ENCODE peak calls at places on chromosome 6, in four cellular contexts. K is trophoblast cell, G is H1, E is H9. C is an unnamed sample.

GRCh38 chr6:154298297-154298696 is 58.3 kb downstream of the IPCEF1 start:
- DNase-seq in K (no peak), G (no peak), E (no peak), C (peak)

GRCh38 chr6:169263374-169263773 is 9.7 kb upstream of the THBS2 start:
- DNase-seq in K (no peak), G (no peak), E (no peak), C (no peak)

GRCh38 chr6:18115356-18115755 is 7.1 kb downstream of the NHLRC1 start:
- DNase-seq in K (no peak), G (no peak), E (no peak), C (no peak)

GRCh38 chr6:166999845-167000253 is 652 bp downstream of the CEP43 start:
- DNase-seq in K (peak), G (no peak), E (no peak), C (peak)

GRCh38 chr6:42742116-42742894 is 3.6 kb downstream of the TBCC start:
- DNase-seq in K (no peak), G (no peak), E (no peak), C (peak)

GRCh38 chr6:125872259-125872921 is 81.6 kb downstream of the NCOA7 start:
- DNase-seq in K (peak), G (no peak), E (no peak), C (no peak)

GRCh38 chr6:152723398-152723797 is 25.7 kb downstream of the MYCT1 start:
- DNase-seq in K (no peak), G (no peak), E (no peak), C (no peak)

GRCh38 chr6:118893095-118893881 is 664 bp upstream of the ASF1A start:
- DNase-seq in K (peak), G (no peak), E (peak), C (peak)

GRCh38 chr6:81682238-81682795 is 70.2 kb downstream of the TENT5A start:
- DNase-seq in K (no peak), G (no peak), E (no peak), C (no peak)

GRCh38 chr6:41073968-41074691 is 1.4 kb downstream of the NFYA start:
- DNase-seq in K (peak), G (no peak), E (no peak), C (peak)

GRCh38 chr6:146543211-146543939 is at the start of gene RAB32:
- DNase-seq in K (peak), G (peak), E (peak), C (peak)

GRCh38 chr6:71577766-71578165 is 289.2 kb downstream of the OGFRL1 start:
- DNase-seq in K (peak), G (no peak), E (no peak), C (no peak)

GRCh38 chr6:138862491-138862890 is 66.6 kb downstream of the ECT2L start:
- DNase-seq in K (no peak), G (no peak), E (no peak), C (no peak)

GRCh38 chr6:95819461-95819860 is 196.3 kb upstream of the FUT9 start:
- DNase-seq in K (no peak), G (no peak), E (no peak), C (no peak)
- H3K14ac ChIP-seq in K (no peak), G (no peak), E (no peak), C (no peak)

GRCh38 chr6:36679043-36679821 is 718 bp downstream of the CDKN1A start:
- DNase-seq in K (peak), G (no peak), E (no peak), C (peak)

GRCh38 chr6:36678488-36679042 is at the start of gene CDKN1A:
- DNase-seq in K (peak), G (no peak), E (peak), C (peak)

GRCh38 chr6:36677753-36678487 is 594 bp upstream of the CDKN1A start:
- DNase-seq in K (no peak), G (no peak), E (no peak), C (peak)

GRCh38 chr6:36676142-36677058 is 2.1 kb upstream of the CDKN1A start:
- DNase-seq in K (no peak), G (no peak), E (peak), C (peak)

GRCh38 chr6:36677059-36677749 is 1.3 kb upstream of the CDKN1A start:
- DNase-seq in K (no peak), G (no peak), E (no peak), C (peak)
- H2BK12ac ChIP-seq in K (peak), G (peak), E (no peak), C (peak)

DNA sequence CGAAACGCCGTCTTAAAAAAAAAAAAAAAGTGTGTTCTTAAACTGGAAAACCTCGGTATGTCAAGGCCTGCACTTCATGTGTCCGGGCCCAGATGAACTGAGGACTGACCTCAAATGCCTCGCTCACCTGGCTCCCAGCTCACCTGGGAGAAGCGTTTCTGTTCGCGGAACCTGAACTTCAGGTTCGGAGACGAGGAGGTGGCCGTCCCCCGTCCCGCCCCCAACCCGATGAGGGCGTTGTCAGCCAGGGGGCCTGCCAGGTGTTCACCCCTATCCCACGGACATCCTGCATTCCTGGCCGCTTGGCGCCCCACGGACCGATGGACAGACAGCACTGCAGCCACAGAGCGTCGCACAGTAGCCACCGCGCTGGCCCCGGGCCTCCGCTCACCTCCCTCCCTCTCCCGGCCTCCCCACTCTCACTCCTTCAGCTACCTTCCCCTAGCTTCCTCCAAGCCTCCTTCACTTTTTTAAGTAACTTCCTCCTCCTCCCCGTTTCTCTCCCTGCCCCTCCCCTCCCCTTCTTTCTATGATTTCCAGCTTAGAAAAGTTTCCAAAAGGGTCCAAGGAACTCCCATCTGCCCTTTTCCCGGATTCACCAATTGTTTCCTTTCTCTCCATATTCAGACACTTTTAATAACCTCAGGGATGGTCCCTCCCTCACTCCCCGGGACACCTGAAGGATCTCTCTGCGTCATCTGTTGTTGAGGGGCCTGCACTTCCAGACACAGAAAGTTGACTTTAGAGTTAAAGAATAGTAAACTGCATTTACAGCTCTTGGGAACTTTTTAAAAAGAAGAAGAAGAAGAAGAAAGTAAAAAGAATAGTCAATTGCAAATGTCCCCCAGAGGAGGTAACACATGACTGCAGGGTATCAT is 22.7 kb upstream of the MCM3 start:
- DNase-seq in K (peak), G (no peak), E (peak), C (no peak)
- H3K14ac ChIP-seq in K (peak), G (no peak), E (no peak), C (no peak)

GRCh38 chr6:33204415-33205171 is at the start of gene HSD17B8:
- DNase-seq in K (peak), G (peak), E (peak), C (peak)
- H2BK12ac ChIP-seq in K (no peak), G (peak), E (no peak), C (peak)

DNA sequence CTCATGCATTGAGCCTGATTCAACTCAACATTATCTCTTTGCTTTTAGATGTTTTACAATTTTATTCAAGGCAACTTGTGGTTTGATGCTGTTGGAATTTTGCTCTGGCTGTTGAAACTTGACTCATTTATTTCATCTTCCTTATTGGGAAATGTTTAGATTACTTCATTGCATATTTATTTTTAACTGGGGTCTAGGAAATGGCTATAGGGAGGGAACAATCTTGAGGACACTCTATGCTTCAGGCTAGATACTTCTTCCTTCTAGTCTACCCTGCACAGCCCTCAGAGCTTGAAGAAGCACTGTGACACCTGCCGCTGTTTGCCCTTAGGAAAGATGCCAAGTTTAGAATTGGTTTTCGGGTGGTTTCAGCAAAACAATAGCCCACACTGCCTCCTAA is 183.4 kb downstream of the ADGRG6 start:
- DNase-seq in K (no peak), G (no peak), E (no peak), C (peak)
- H3K14ac ChIP-seq in K (no peak), G (no peak), E (no peak), C (no peak)

DNA sequence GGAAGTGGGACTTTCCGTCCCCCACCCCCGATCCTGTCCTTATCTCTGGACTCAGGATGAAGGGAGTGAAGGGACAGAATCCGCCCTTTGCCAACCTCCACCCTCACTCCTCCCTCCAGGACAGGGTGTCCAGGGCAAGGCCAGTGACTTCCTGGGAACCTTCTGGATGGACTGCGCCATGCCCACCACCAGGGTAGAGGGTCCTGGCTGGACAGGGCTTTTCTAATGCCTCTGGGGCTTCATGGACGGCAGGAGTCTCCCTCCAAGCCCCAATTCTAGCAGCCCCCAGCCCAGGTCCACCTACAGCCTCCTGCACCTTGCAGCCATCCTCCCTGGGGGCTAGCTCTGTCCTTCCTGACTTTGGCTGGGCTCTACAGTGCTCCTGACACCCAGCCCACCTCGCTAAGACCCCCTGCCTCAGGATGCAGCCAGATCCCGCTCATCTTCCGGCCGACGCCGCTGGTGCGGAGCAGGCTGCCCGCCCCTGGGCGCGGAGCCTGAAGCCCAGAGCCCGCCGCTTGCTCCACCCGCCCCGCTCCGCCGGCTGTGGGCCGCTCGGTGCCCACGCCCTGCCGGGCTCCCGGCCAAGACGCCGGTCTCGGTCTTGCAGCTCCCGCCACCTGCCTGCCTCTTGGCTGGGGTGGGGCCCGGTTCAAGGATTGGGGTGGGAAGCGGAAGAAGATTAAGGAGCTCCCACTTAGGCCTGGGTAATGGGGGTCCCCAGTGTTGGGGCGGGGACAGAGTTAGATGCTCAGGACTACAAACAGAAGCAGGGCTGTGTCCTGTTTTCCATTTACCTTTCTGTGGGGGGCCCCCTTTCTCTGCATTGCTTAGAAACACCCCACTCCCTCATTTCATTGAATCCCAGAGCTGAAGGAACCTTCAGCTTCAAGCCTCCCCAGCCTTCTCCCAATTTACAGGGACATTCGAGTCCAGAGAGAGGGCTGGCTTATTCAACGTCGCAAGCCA is 72.8 kb downstream of the MDGA1 start:
- DNase-seq in K (peak), G (no peak), E (no peak), C (no peak)
- H2BK12ac ChIP-seq in K (no peak), G (no peak), E (no peak), C (no peak)

DNA sequence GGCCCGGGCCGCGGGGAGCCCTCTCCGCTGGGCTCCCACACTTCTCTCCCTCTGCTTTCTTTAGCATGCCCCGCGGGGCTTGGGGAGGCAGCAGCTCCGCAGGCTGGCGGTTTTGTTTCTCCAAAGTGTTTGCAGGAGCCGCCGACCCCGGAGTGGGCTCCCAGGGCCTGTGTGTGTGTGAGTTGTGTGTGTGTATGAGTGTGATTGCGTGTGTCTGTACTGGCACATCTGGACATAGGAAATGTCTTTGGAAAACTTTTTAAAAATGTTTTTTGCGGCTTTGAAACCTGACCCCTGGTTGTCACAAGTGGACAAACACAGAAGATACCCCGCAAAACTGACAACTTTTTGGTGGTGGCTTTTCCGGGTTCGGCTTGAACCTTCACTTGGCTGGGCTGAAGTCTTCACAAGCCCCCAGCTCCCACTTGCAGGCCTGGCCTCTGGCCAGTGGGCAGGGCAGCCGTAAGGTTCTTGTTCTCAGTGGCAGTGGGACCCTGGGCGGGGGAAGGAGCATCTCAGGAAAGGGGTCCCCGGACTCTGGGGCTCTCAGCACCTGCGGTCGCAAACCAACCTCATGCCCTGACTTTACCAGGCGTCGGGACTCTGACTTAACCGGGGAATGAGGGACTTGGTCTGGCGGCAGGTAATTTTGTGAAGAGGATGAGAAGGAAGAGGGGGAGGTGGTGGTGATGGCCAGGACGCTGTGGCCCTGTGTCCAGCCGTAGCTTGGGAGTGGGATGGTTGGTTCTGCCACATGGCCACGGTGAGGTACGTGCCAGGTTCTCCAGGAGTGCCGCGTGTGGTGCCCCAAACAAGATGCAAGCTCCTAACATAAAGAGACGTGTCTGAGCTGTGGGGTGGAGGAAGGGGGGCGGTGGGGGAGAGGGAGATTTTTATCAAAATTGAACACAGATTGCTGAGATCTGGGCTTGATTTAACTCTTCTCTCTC is 600 bp downstream of the DAAM2 start:
- DNase-seq in K (no peak), G (no peak), E (peak), C (no peak)
- H3K14ac ChIP-seq in K (peak), G (no peak), E (peak), C (no peak)

GRCh38 chr6:108165714-108166663 is at the start of gene NR2E1:
- DNase-seq in K (no peak), G (no peak), E (peak), C (no peak)
- H2BK12ac ChIP-seq in K (no peak), G (peak), E (no peak), C (no peak)